ENCODE peak calls at places on chromosomes 3 and 15, in four cellular contexts. One of them, this sample, is unnamed.

GRCh38 chr3:196080997-196081833 is 675 bp downstream of the TFRC start:
- DNase-seq in PC-9: peak; percentile 71
- DNase-seq in vagina: no peak
- DNase-seq in H1: peak; percentile 71
- DNase-seq in this sample: peak; percentile 87

GRCh38 chr3:48478631-48479555 is 25.1 kb downstream of the SHISA5 start:
- DNase-seq in PC-9: no peak
- DNase-seq in vagina: no peak
- DNase-seq in H1: no peak
- DNase-seq in this sample: peak; percentile 73

GRCh38 chr3:123660900-123661299 is 76.0 kb upstream of the HACD2 start:
- DNase-seq in PC-9: no peak
- DNase-seq in vagina: no peak
- DNase-seq in H1: no peak
- DNase-seq in this sample: peak; percentile 99

GRCh38 chr3:193673845-193674244 is 80.8 kb downstream of the OPA1 start:
- DNase-seq in PC-9: no peak
- DNase-seq in vagina: no peak
- DNase-seq in H1: no peak
- DNase-seq in this sample: no peak

GRCh38 chr15:57377478-57377847 is 1.2 kb downstream of the CGNL1 start:
- DNase-seq in PC-9: no peak
- DNase-seq in vagina: no peak
- DNase-seq in H1: no peak
- DNase-seq in this sample: no peak

GRCh38 chr3:30649572-30650310 is 43.3 kb downstream of the TGFBR2 start:
- DNase-seq in PC-9: no peak
- DNase-seq in vagina: no peak
- DNase-seq in H1: no peak
- DNase-seq in this sample: no peak

GRCh38 chr15:97517726-97518125 is 442.8 kb upstream of the ARRDC4 start:
- DNase-seq in PC-9: no peak
- DNase-seq in vagina: no peak
- DNase-seq in H1: no peak
- DNase-seq in this sample: no peak

GRCh38 chr3:10927551-10927950 is 65.0 kb upstream of the SLC6A1 start:
- DNase-seq in PC-9: no peak
- DNase-seq in vagina: no peak
- DNase-seq in H1: peak; percentile 26
- DNase-seq in this sample: no peak

GRCh38 chr3:28224430-28224829 is 17.0 kb upstream of the CMC1 start:
- DNase-seq in PC-9: no peak
- DNase-seq in vagina: no peak
- DNase-seq in H1: no peak
- DNase-seq in this sample: no peak

GRCh38 chr3:99532246-99532645 is 106.1 kb upstream of the COL8A1 start:
- DNase-seq in PC-9: peak; percentile 11
- DNase-seq in vagina: no peak
- DNase-seq in H1: peak; percentile 73
- DNase-seq in this sample: no peak

GRCh38 chr3:19972056-19972455 is 25.2 kb downstream of the RAB5A start:
- DNase-seq in PC-9: no peak
- DNase-seq in vagina: no peak
- DNase-seq in H1: no peak
- DNase-seq in this sample: no peak

GRCh38 chr3:29345923-29346322 is 65.1 kb downstream of the RBMS3 start:
- DNase-seq in PC-9: no peak
- DNase-seq in vagina: no peak
- DNase-seq in H1: no peak
- DNase-seq in this sample: no peak

GRCh38 chr15:73965094-73965729 is 26.9 kb downstream of the STOML1 start:
- DNase-seq in PC-9: no peak
- DNase-seq in vagina: no peak
- DNase-seq in H1: no peak
- DNase-seq in this sample: peak; percentile 71

GRCh38 chr3:10552631-10552943 is 47.2 kb upstream of the ATP2B2 start:
- DNase-seq in PC-9: no peak
- DNase-seq in vagina: no peak
- DNase-seq in H1: peak; percentile 16
- DNase-seq in this sample: no peak

GRCh38 chr3:122067214-122067550 is 12.0 kb downstream of the CD86 start:
- DNase-seq in PC-9: no peak
- DNase-seq in vagina: no peak
- DNase-seq in H1: no peak
- DNase-seq in this sample: no peak

GRCh38 chr3:47961815-47962606 is 54.2 kb downstream of the MAP4 start:
- DNase-seq in PC-9: peak; percentile 45
- DNase-seq in vagina: no peak
- DNase-seq in H1: no peak
- DNase-seq in this sample: no peak

GRCh38 chr15:98519767-98520166 is 128.6 kb upstream of the IGF1R start:
- DNase-seq in PC-9: no peak
- DNase-seq in vagina: no peak
- DNase-seq in H1: no peak
- DNase-seq in this sample: no peak

GRCh38 chr3:118772036-118773030 is 262.3 kb downstream of the IGSF11 start:
- DNase-seq in PC-9: no peak
- DNase-seq in vagina: no peak
- DNase-seq in H1: no peak
- DNase-seq in this sample: no peak

GRCh38 chr15:31752363-31752762 is 278.0 kb upstream of the CHRNA7 start:
- DNase-seq in PC-9: no peak
- DNase-seq in vagina: no peak
- DNase-seq in H1: no peak
- DNase-seq in this sample: no peak

GRCh38 chr15:31390777-31391486 is 64.3 kb downstream of the KLF13 start:
- DNase-seq in PC-9: no peak
- DNase-seq in vagina: peak; percentile 84
- DNase-seq in H1: no peak
- DNase-seq in this sample: peak; percentile 75

GRCh38 chr3:125357032-125357658 is 18.0 kb downstream of the ZNF148 start:
- DNase-seq in PC-9: no peak
- DNase-seq in vagina: no peak
- DNase-seq in H1: peak; percentile 55
- DNase-seq in this sample: peak; percentile 81

GRCh38 chr3:155647196-155647595 is 97.7 kb downstream of the PLCH1 start:
- DNase-seq in PC-9: no peak
- DNase-seq in vagina: no peak
- DNase-seq in H1: no peak
- DNase-seq in this sample: no peak

GRCh38 chr3:127068111-127068810 is 85.3 kb downstream of the PLXNA1 start:
- DNase-seq in PC-9: no peak
- DNase-seq in vagina: no peak
- DNase-seq in H1: no peak
- DNase-seq in this sample: peak; percentile 46

GRCh38 chr3:177185035-177185574 is 12.2 kb downstream of the TBL1XR1 start:
- DNase-seq in PC-9: no peak
- DNase-seq in vagina: peak; percentile 52
- DNase-seq in H1: no peak
- DNase-seq in this sample: no peak

GRCh38 chr3:42653303-42653559 is 266 bp upstream of the ZBTB47 start:
- DNase-seq in PC-9: no peak
- DNase-seq in vagina: peak; percentile 89
- DNase-seq in H1: no peak
- DNase-seq in this sample: no peak

GRCh38 chr3:42651248-42652091 is 2.0 kb upstream of the ZBTB47 start:
- DNase-seq in PC-9: peak; percentile 64
- DNase-seq in vagina: peak; percentile 85
- DNase-seq in H1: peak; percentile 52
- DNase-seq in this sample: peak; percentile 54

GRCh38 chr3:42652611-42653302 is 740 bp upstream of the ZBTB47 start:
- DNase-seq in PC-9: peak; percentile 72
- DNase-seq in vagina: peak; percentile 91
- DNase-seq in H1: peak; percentile 58
- DNase-seq in this sample: peak; percentile 91

GRCh38 chr3:42653560-42654330 is at the start of gene ZBTB47:
- DNase-seq in PC-9: no peak
- DNase-seq in vagina: peak; percentile 89
- DNase-seq in H1: peak; percentile 58
- DNase-seq in this sample: peak; percentile 91

GRCh38 chr3:42652251-42652610 is 1.3 kb upstream of the ZBTB47 start:
- DNase-seq in PC-9: no peak
- DNase-seq in vagina: no peak
- DNase-seq in H1: peak; percentile 51
- DNase-seq in this sample: no peak
- H3K27ac ChIP-seq in PC-9: peak overlapping the region; percentile 65
- H3K27ac ChIP-seq in vagina: peak overlapping the region; percentile 96
- H3K27ac ChIP-seq in H1: no peak overlapping the region
- H3K27ac ChIP-seq in this sample: no peak overlapping the region

GRCh38 chr15:92277776-92278175 is 115.9 kb upstream of the ST8SIA2 start:
- DNase-seq in PC-9: peak; percentile 5
- DNase-seq in vagina: no peak
- DNase-seq in H1: no peak
- DNase-seq in this sample: no peak
- TF ChIP-seq CTCF in PC-9: peak; percentile 56
- TF ChIP-seq CTCF in vagina: no peak
- TF ChIP-seq CTCF in H1: peak; percentile 60
- TF ChIP-seq CTCF in this sample: peak; percentile 17

DNA sequence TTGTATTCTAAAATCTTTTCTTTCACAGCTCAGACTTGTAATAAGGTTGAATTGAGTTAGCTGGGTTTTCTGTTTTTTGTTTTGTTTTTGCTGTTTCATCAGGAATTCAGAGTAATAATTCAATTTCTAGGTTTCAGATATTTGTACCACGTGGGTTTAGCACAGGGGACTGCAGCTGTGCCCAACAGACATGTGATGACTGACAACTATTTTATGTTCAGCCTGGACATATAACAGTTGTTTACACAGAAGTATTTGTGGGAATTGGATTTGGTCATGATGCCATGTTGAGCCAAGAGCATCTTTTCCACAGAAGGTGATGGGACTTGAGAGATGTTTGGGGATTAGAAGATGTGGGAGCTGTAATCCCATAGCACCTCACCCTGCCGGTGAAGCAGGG is 23.5 kb downstream of the PXYLP1 start:
- DNase-seq in PC-9: no peak
- DNase-seq in vagina: no peak
- DNase-seq in H1: no peak
- DNase-seq in this sample: no peak
- H3K27ac ChIP-seq in PC-9: no peak overlapping the region
- H3K27ac ChIP-seq in vagina: no peak overlapping the region
- H3K27ac ChIP-seq in H1: no peak overlapping the region
- H3K27ac ChIP-seq in this sample: no peak overlapping the region

GRCh38 chr3:43013256-43013655 is 34.1 kb downstream of the GASK1A start:
- DNase-seq in PC-9: no peak
- DNase-seq in vagina: no peak
- DNase-seq in H1: no peak
- DNase-seq in this sample: no peak

GRCh38 chr3:43006825-43007224 is 27.7 kb downstream of the GASK1A start:
- DNase-seq in PC-9: no peak
- DNase-seq in vagina: no peak
- DNase-seq in H1: no peak
- DNase-seq in this sample: no peak

GRCh38 chr3:43012189-43012588 is 33.1 kb downstream of the GASK1A start:
- DNase-seq in PC-9: no peak
- DNase-seq in vagina: no peak
- DNase-seq in H1: no peak
- DNase-seq in this sample: no peak

GRCh38 chr3:43011638-43012037 is 32.5 kb downstream of the GASK1A start:
- DNase-seq in PC-9: no peak
- DNase-seq in vagina: no peak
- DNase-seq in H1: no peak
- DNase-seq in this sample: no peak

GRCh38 chr3:43009547-43009946 is 30.4 kb downstream of the GASK1A start:
- DNase-seq in PC-9: no peak
- DNase-seq in vagina: no peak
- DNase-seq in H1: no peak
- DNase-seq in this sample: no peak
- TF ChIP-seq CTCF in PC-9: no peak
- TF ChIP-seq CTCF in vagina: no peak
- TF ChIP-seq CTCF in H1: no peak
- TF ChIP-seq CTCF in this sample: no peak

DNA sequence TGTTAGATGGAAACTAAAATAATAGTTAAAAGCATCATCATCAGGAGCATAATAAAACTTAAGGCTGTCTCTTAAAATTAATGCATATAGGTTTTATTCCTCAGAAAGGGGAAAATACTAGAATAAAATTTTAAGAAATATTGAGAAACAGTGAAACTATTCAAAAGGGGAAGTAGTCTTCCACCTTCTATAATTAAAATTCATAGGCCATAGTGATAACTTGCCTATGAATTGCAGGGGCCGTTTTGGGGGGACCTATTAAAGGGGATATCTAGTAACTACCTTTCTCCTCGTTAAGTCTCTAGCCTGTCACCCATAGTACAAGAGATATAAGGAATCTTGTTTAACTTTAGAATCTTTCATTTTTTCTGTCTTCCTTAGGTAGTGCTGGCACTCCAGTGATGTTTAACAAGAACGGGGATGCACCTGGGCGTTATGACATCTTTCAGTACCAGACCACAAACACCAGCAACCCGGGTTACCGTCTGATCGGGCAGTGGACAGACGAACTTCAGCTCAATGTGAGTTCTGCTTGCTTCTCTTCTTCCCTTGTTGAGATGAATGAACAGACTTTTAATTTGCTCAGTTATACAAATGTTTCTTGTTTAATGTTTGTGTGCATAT is 600.4 kb downstream of the GRM7 start:
- DNase-seq in PC-9: no peak
- DNase-seq in vagina: no peak
- DNase-seq in H1: no peak
- DNase-seq in this sample: no peak
- H3K27ac ChIP-seq in PC-9: no peak overlapping the region
- H3K27ac ChIP-seq in vagina: no peak overlapping the region
- H3K27ac ChIP-seq in H1: no peak overlapping the region
- H3K27ac ChIP-seq in this sample: no peak overlapping the region

DNA sequence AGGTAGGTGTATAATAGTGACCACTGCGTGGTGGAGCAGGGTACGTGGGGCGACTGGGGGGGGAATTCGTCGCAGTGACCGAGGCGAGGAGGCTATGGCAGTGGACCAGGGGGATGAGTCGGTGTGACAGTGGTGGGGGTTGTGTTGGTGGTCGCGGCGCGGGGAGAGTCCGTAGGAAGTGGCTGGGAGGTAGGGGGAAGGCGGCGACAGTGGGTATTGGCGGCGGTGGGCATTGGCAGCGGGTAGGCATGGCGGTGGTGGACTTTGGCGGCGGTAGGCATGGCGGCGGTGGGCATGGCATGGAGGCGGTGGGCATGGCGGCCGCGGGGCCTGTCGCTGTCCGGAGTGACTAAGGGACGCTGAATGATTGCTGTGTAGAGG is 752 bp downstream of the SNRPN start:
- DNase-seq in PC-9: no peak
- DNase-seq in vagina: peak; percentile 80
- DNase-seq in H1: peak; percentile 40
- DNase-seq in this sample: peak; percentile 73
- TF ChIP-seq CTCF in PC-9: no peak
- TF ChIP-seq CTCF in vagina: no peak
- TF ChIP-seq CTCF in H1: no peak
- TF ChIP-seq CTCF in this sample: no peak

This sample was measured in kidney.